ENCODE peak calls at places on chromosome 22, in five cellular contexts. One of them, this sample, is unnamed.

GRCh38 chr22:36160499-36160942 is at the start of gene APOL3:
- DNase-seq in endodermal cell: no peak
- DNase-seq in mesenchymal stem cell: peak; percentile 62
- DNase-seq in neural progenitor cell: no peak
- DNase-seq in Caco-2: no peak
- DNase-seq in this sample: peak; percentile 88

GRCh38 chr22:21758056-21758455 is 22.5 kb upstream of the YPEL1 start:
- DNase-seq in endodermal cell: no peak
- DNase-seq in mesenchymal stem cell: no peak
- DNase-seq in neural progenitor cell: no peak
- DNase-seq in Caco-2: no peak
- DNase-seq in this sample: no peak

GRCh38 chr22:49760280-49760629 is 67.4 kb downstream of the BRD1 start:
- DNase-seq in endodermal cell: peak; percentile 21
- DNase-seq in mesenchymal stem cell: no peak
- DNase-seq in neural progenitor cell: no peak
- DNase-seq in Caco-2: no peak
- DNase-seq in this sample: no peak

GRCh38 chr22:36405671-36406070 is 17.9 kb upstream of the MYH9 start:
- DNase-seq in endodermal cell: no peak
- DNase-seq in mesenchymal stem cell: peak; percentile 63
- DNase-seq in neural progenitor cell: no peak
- DNase-seq in Caco-2: no peak
- DNase-seq in this sample: no peak

GRCh38 chr22:42270178-42270511 is 308 bp downstream of the TCF20 start:
- DNase-seq in endodermal cell: peak; percentile 83
- DNase-seq in mesenchymal stem cell: peak; percentile 25
- DNase-seq in neural progenitor cell: no peak
- DNase-seq in Caco-2: peak; percentile 76
- DNase-seq in this sample: no peak

GRCh38 chr22:49083607-49084006 is 744.1 kb downstream of the BRD1 start:
- DNase-seq in endodermal cell: no peak
- DNase-seq in mesenchymal stem cell: no peak
- DNase-seq in neural progenitor cell: no peak
- DNase-seq in Caco-2: no peak
- DNase-seq in this sample: no peak

GRCh38 chr22:50301581-50301991 is 5.9 kb downstream of the PLXNB2 start:
- DNase-seq in endodermal cell: no peak
- DNase-seq in mesenchymal stem cell: no peak
- DNase-seq in neural progenitor cell: no peak
- DNase-seq in Caco-2: no peak
- DNase-seq in this sample: no peak

GRCh38 chr22:42387631-42388030 is 44.6 kb downstream of the NFAM1 start:
- DNase-seq in endodermal cell: no peak
- DNase-seq in mesenchymal stem cell: no peak
- DNase-seq in neural progenitor cell: no peak
- DNase-seq in Caco-2: no peak
- DNase-seq in this sample: no peak

GRCh38 chr22:33050614-33051230 is 7.5 kb downstream of the SYN3 start:
- DNase-seq in endodermal cell: no peak
- DNase-seq in mesenchymal stem cell: no peak
- DNase-seq in neural progenitor cell: no peak
- DNase-seq in Caco-2: no peak
- DNase-seq in this sample: no peak

GRCh38 chr22:27596133-27596905 is 205.2 kb downstream of the MN1 start:
- DNase-seq in endodermal cell: no peak
- DNase-seq in mesenchymal stem cell: no peak
- DNase-seq in neural progenitor cell: no peak
- DNase-seq in Caco-2: no peak
- DNase-seq in this sample: no peak

GRCh38 chr22:28018461-28018927 is 99.4 kb upstream of the PITPNB start:
- DNase-seq in endodermal cell: no peak
- DNase-seq in mesenchymal stem cell: no peak
- DNase-seq in neural progenitor cell: no peak
- DNase-seq in Caco-2: peak; percentile 23
- DNase-seq in this sample: peak; percentile 11

GRCh38 chr22:33210129-33210784 is 152.1 kb upstream of the SYN3 start:
- DNase-seq in endodermal cell: peak; percentile 85
- DNase-seq in mesenchymal stem cell: peak; percentile 30
- DNase-seq in neural progenitor cell: peak; percentile 64
- DNase-seq in Caco-2: peak; percentile 55
- DNase-seq in this sample: no peak

GRCh38 chr22:26573026-26573662 is 16.8 kb downstream of the TPST2 start:
- DNase-seq in endodermal cell: no peak
- DNase-seq in mesenchymal stem cell: peak; percentile 56
- DNase-seq in neural progenitor cell: no peak
- DNase-seq in Caco-2: no peak
- DNase-seq in this sample: no peak

GRCh38 chr22:41976070-41976901 is 7.0 kb downstream of the SEPTIN3 start:
- DNase-seq in endodermal cell: peak; percentile 75
- DNase-seq in mesenchymal stem cell: no peak
- DNase-seq in neural progenitor cell: peak; percentile 81
- DNase-seq in Caco-2: no peak
- DNase-seq in this sample: no peak

GRCh38 chr22:41650229-41650628 is 29.1 kb downstream of the XRCC6 start:
- DNase-seq in endodermal cell: no peak
- DNase-seq in mesenchymal stem cell: no peak
- DNase-seq in neural progenitor cell: no peak
- DNase-seq in Caco-2: no peak
- DNase-seq in this sample: no peak

GRCh38 chr22:41092847-41093371 is 517 bp downstream of the EP300 start:
- DNase-seq in endodermal cell: peak; percentile 65
- DNase-seq in mesenchymal stem cell: peak; percentile 58
- DNase-seq in neural progenitor cell: peak; percentile 58
- DNase-seq in Caco-2: peak; percentile 41
- DNase-seq in this sample: no peak

GRCh38 chr22:17235861-17236260 is 16.6 kb upstream of the ADA2 start:
- DNase-seq in endodermal cell: no peak
- DNase-seq in mesenchymal stem cell: no peak
- DNase-seq in neural progenitor cell: no peak
- DNase-seq in Caco-2: no peak
- DNase-seq in this sample: no peak

GRCh38 chr22:21447694-21448402 is 19.3 kb upstream of the TMEM191C start:
- DNase-seq in endodermal cell: peak; percentile 75
- DNase-seq in mesenchymal stem cell: no peak
- DNase-seq in neural progenitor cell: peak; percentile 4
- DNase-seq in Caco-2: no peak
- DNase-seq in this sample: no peak

GRCh38 chr22:29944339-29944738 is 61.4 kb downstream of the MTMR3 start:
- DNase-seq in endodermal cell: no peak
- DNase-seq in mesenchymal stem cell: no peak
- DNase-seq in neural progenitor cell: no peak
- DNase-seq in Caco-2: no peak
- DNase-seq in this sample: no peak

GRCh38 chr22:29268511-29269229 is 602 bp downstream of the EWSR1 start:
- DNase-seq in endodermal cell: peak; percentile 79
- DNase-seq in mesenchymal stem cell: peak; percentile 72
- DNase-seq in neural progenitor cell: peak; percentile 86
- DNase-seq in Caco-2: peak; percentile 64
- DNase-seq in this sample: peak; percentile 68

GRCh38 chr22:29265929-29266328 is 1.9 kb downstream of the RHBDD3 start:
- DNase-seq in endodermal cell: no peak
- DNase-seq in mesenchymal stem cell: no peak
- DNase-seq in neural progenitor cell: no peak
- DNase-seq in Caco-2: no peak
- DNase-seq in this sample: no peak

DNA sequence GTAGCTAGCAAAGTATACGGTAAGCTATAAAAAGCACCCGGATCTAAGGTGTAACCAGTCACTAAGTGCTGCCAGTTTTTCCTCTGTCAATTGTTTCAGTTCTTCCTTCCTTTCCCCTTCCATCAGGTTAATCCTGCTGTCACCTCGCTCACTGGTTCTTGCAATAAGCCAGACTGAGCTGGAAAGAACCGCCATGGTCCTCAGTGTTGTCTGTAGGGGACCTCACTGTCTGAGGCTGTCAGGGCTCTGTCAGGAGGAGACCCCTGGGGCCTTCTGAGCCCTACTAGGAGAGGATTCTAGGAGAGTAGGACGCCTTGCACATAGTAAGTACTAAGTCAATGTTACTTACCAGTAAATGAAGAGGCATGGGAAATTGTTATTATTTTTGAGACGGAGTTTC is 1.4 kb upstream of the TBC1D22A start:
- DNase-seq in endodermal cell: no peak
- DNase-seq in mesenchymal stem cell: no peak
- DNase-seq in neural progenitor cell: peak; percentile 26
- DNase-seq in Caco-2: no peak
- DNase-seq in this sample: no peak
- H3K4me3 ChIP-seq in endodermal cell: peak overlapping the region; percentile 92
- H3K4me3 ChIP-seq in mesenchymal stem cell: no peak overlapping the region
- H3K4me3 ChIP-seq in neural progenitor cell: peak overlapping the region; percentile 96
- H3K4me3 ChIP-seq in Caco-2: no peak overlapping the region
- H3K4me3 ChIP-seq in this sample: no peak overlapping the region

DNA sequence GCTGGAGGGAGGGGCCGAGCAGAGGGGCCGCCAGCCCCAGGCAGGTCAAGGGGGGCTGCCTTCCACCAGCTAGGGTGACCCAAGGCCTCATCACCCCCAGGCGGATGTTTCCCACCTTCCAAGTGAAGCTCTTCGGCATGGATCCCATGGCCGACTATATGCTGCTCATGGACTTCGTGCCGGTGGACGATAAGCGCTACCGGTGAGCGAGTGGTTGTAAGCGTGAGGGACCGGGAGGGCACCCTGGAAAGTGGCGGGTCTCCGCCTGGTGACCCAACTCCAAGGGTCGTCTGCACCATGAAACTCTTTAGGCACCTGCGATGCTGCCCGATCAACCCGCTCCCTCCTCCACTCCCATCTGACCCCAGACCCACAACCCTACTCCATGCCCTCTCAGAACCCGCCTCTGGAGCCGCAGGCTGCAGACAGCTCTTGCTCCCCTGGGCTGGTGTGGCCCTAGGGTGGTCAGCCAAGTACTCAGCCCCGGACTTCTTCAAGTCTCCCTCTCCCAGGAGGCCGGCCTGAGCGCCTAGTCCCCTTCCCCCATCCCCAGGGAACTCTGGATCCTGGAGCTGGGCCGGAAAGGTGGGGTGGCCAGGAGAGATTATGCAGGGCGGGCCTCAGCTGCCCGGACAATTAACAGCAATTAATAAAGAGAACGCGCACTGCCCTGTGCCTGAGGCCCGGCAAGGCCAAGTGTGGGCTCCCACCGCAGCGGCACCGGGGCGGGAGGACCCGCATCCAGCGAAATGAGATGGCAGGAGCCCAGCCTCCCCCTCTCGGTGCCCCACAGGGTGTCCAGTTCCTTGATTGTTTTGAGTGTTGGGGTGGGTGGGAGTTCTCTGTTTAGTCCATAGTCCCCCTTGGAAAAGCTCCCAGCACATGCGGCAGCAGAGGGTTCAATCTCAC is 2.8 kb downstream of the TBX1 start:
- DNase-seq in endodermal cell: no peak
- DNase-seq in mesenchymal stem cell: no peak
- DNase-seq in neural progenitor cell: no peak
- DNase-seq in Caco-2: no peak
- DNase-seq in this sample: no peak
- H3K4me1 ChIP-seq in endodermal cell: no peaks in the 10 kb centered on the region
- H3K4me1 ChIP-seq in mesenchymal stem cell: peaks cover 34% of the 10 kb centered on the region
- H3K4me1 ChIP-seq in neural progenitor cell: peaks cover 19% of the 10 kb centered on the region
- H3K4me1 ChIP-seq in Caco-2: peaks cover 12% of the 10 kb centered on the region
- H3K4me1 ChIP-seq in this sample: no peaks in the 10 kb centered on the region

GRCh38 chr22:45007946-45008852 is 1.6 kb downstream of the PHF21B start:
- DNase-seq in endodermal cell: peak; percentile 86
- DNase-seq in mesenchymal stem cell: peak; percentile 28
- DNase-seq in neural progenitor cell: peak; percentile 89
- DNase-seq in Caco-2: no peak
- DNase-seq in this sample: peak; percentile 16
- H3K27me3 ChIP-seq in endodermal cell: no peaks in the 10 kb centered on the region
- H3K27me3 ChIP-seq in mesenchymal stem cell: peaks cover 72% of the 10 kb centered on the region
- H3K27me3 ChIP-seq in neural progenitor cell: peaks cover 5% of the 10 kb centered on the region
- H3K27me3 ChIP-seq in Caco-2: peaks cover 1% of the 10 kb centered on the region
- H3K27me3 ChIP-seq in this sample: no peaks in the 10 kb centered on the region

GRCh38 chr22:37484115-37485005 is 1.8 kb downstream of the MFNG start:
- DNase-seq in endodermal cell: no peak
- DNase-seq in mesenchymal stem cell: no peak
- DNase-seq in neural progenitor cell: peak; percentile 71
- DNase-seq in Caco-2: no peak
- DNase-seq in this sample: peak; percentile 61

GRCh38 chr22:37486224-37486845 is at the start of gene MFNG:
- DNase-seq in endodermal cell: peak; percentile 90
- DNase-seq in mesenchymal stem cell: peak; percentile 58
- DNase-seq in neural progenitor cell: peak; percentile 91
- DNase-seq in Caco-2: peak; percentile 72
- DNase-seq in this sample: peak; percentile 47

GRCh38 chr22:37485714-37486223 is 415 bp downstream of the MFNG start:
- DNase-seq in endodermal cell: no peak
- DNase-seq in mesenchymal stem cell: no peak
- DNase-seq in neural progenitor cell: no peak
- DNase-seq in Caco-2: no peak
- DNase-seq in this sample: no peak

GRCh38 chr22:37483594-37484114 is 2.5 kb downstream of the MFNG start:
- DNase-seq in endodermal cell: no peak
- DNase-seq in mesenchymal stem cell: peak; percentile 58
- DNase-seq in neural progenitor cell: no peak
- DNase-seq in Caco-2: no peak
- DNase-seq in this sample: no peak

GRCh38 chr22:37485006-37485713 is 1.0 kb downstream of the MFNG start:
- DNase-seq in endodermal cell: no peak
- DNase-seq in mesenchymal stem cell: no peak
- DNase-seq in neural progenitor cell: no peak
- DNase-seq in Caco-2: no peak
- DNase-seq in this sample: no peak
- H3K4me3 ChIP-seq in endodermal cell: no peak overlapping the region
- H3K4me3 ChIP-seq in mesenchymal stem cell: no peak overlapping the region
- H3K4me3 ChIP-seq in neural progenitor cell: no peak overlapping the region
- H3K4me3 ChIP-seq in Caco-2: no peak overlapping the region
- H3K4me3 ChIP-seq in this sample: peak overlapping the region; percentile 21

DNA sequence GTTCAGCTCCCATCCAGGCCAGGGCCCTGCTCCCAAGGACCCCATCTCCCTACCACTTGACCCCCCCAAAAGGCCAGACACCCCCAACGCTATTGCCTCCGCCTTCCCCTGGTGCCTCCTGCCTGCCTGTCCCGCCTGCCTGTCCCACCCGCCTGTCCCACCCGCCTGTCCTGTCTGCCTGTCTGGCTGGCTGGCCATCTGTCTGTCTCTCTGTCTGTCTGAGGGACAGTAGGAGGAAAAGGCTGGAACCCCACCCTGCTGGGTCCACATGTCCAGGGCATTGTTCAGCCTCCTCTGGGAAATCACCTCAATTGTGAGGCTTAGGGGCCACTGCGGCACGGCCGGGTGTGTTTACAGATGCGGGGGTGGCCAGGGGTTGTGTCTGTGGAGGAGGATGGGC is 25.3 kb upstream of the CBX7 start:
- DNase-seq in endodermal cell: peak; percentile 55
- DNase-seq in mesenchymal stem cell: no peak
- DNase-seq in neural progenitor cell: no peak
- DNase-seq in Caco-2: no peak
- DNase-seq in this sample: peak; percentile 26
- H3K4me1 ChIP-seq in endodermal cell: peaks cover 26% of the 10 kb centered on the region
- H3K4me1 ChIP-seq in mesenchymal stem cell: peaks cover 47% of the 10 kb centered on the region
- H3K4me1 ChIP-seq in neural progenitor cell: peaks cover 60% of the 10 kb centered on the region
- H3K4me1 ChIP-seq in Caco-2: peaks cover 48% of the 10 kb centered on the region
- H3K4me1 ChIP-seq in this sample: peaks cover 44% of the 10 kb centered on the region

This sample was measured in uterus.